ENCODE peak calls at places on chromosomes 3 and 15, in four cellular contexts. Q is lower leg skin, D is mammary epithelial cell, T is MM.1S. M is an unnamed sample.
A peak's percentile ranks its signal among the peaks of the same experiment; 100 is the strongest.

GRCh38 chr3:106965286-106965685 is 412.0 kb upstream of the CCDC54 start:
- DNase-seq in Q (no peak), D (no peak), T (no peak), M (no peak)

GRCh38 chr3:134476306-134476705 is 9.5 kb downstream of the ANAPC13 start:
- DNase-seq in Q (no peak), D (peak; percentile 73), T (no peak), M (no peak)

GRCh38 chr15:89184367-89184766 is 37.0 kb downstream of the RLBP1 start:
- DNase-seq in Q (no peak), D (no peak), T (no peak), M (no peak)

GRCh38 chr15:59371458-59372351 is 966 bp downstream of the MYO1E start:
- DNase-seq in Q (peak; percentile 87), D (peak; percentile 66), T (no peak), M (peak; percentile 62)

GRCh38 chr15:62497356-62497755 is 332.3 kb upstream of the C2CD4B start:
- DNase-seq in Q (no peak), D (no peak), T (no peak), M (no peak)

GRCh38 chr3:189901481-189901880 is 219.2 kb downstream of the P3H2 start:
- DNase-seq in Q (no peak), D (no peak), T (no peak), M (no peak)

GRCh38 chr3:187921391-187921790 is 176.1 kb upstream of the BCL6 start:
- DNase-seq in Q (no peak), D (no peak), T (no peak), M (no peak)

GRCh38 chr15:66642514-66642913 is 59.5 kb upstream of the SMAD6 start:
- DNase-seq in Q (no peak), D (no peak), T (no peak), M (no peak)

GRCh38 chr3:155949464-155950217 is 79.2 kb downstream of the GMPS start:
- DNase-seq in Q (no peak), D (no peak), T (no peak), M (no peak)

GRCh38 chr3:155960060-155960459 is 89.6 kb downstream of the GMPS start:
- DNase-seq in Q (no peak), D (no peak), T (no peak), M (no peak)

GRCh38 chr3:36647423-36647853 is 116.9 kb downstream of the DCLK3 start:
- DNase-seq in Q (no peak), D (no peak), T (no peak), M (no peak)

GRCh38 chr15:72796515-72797337 is 13.2 kb upstream of the ADPGK start:
- DNase-seq in Q (peak; percentile 81), D (no peak), T (peak; percentile 55), M (peak; percentile 83)

GRCh38 chr15:96245252-96245651 is 85.2 kb upstream of the NR2F2 start:
- DNase-seq in Q (no peak), D (no peak), T (no peak), M (no peak)

GRCh38 chr15:42107483-42107882 is 13.1 kb upstream of the PLA2G4D start:
- DNase-seq in Q (no peak), D (peak; percentile 25), T (no peak), M (no peak)

GRCh38 chr15:58019503-58020376 is 45.8 kb downstream of the ALDH1A2 start:
- DNase-seq in Q (no peak), D (peak; percentile 70), T (no peak), M (no peak)

GRCh38 chr3:183148056-183148455 is 14.5 kb downstream of the LAMP3 start:
- DNase-seq in Q (peak; percentile 3), D (peak; percentile 49), T (no peak), M (no peak)

GRCh38 chr3:183489455-183490210 is 61.2 kb upstream of the MCF2L2 start:
- DNase-seq in Q (no peak), D (peak; percentile 32), T (no peak), M (no peak)

GRCh38 chr3:157226173-157226847 is 66.4 kb upstream of the CCNL1 start:
- DNase-seq in Q (no peak), D (no peak), T (peak; percentile 43), M (no peak)

DNA sequence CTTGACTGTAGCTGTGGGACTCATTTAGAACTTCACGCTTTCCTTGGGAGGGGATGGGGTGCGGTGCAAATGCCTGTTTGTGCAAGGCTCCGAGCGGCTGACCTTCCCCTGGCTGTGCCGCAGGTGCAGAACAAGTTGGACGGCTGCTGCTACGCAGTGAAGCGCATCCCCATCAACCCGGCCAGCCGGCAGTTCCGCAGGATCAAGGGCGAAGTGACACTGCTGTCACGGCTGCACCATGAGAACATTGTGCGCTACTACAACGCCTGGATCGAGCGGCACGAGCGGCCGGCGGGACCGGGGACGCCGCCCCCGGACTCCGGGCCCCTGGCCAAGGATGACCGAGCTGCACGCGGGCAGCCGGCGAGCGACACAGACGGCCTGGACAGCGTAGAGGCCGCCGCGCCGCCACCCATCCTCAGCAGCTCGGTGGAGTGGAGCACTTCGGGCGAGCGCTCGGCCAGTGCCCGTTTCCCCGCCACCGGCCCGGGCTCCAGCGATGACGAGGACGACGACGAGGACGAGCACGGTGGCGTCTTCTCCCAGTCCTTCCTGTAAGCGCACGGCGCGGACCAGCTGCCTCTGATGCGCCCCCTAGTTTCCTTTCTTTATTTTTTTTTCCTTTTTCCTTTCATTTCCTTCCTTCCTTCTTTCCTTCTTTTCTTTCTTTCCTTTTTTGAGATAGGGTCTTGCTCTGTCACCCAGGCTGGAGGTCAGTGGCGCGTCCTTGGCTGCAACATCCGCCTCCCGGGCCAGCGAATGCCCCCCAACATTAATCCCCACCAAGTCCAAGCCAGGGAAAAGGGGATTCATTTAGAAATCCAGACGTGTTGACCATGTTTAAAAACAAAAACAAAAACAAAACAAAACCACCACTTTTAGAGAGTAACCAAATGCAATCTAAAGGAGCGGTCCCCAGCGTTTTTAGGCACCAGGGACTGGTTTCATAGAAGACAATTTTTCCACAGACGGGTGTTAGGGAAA is 42.7 kb downstream of the EIF2AK4 start:
- DNase-seq in Q (peak; percentile 91), D (peak; percentile 39), T (no peak), M (no peak)
- TF ChIP-seq CTCF in Q (no peak), D (peak; percentile 55), T (no peak), M (no peak)

DNA sequence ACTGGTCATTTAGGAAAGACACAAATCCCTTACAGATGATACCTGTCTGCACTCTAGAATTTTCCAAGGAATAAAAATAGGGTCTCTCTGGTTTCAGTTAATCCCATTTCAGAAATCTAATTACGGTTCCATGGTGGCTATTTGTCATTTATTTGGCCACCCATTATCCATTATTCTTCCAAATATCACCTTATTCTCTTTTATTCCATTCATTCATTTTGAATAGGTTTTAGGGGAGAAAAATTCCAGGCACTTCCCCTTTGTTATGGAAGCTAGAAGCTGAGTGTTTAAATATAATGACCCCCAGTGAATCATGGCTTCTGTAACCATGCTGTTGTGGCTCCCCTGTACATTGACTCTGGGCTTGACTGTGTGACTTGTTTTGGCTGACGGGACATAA is 420.8 kb upstream of the DPH6 start:
- DNase-seq in Q (no peak), D (no peak), T (no peak), M (no peak)
- TF ChIP-seq CTCF in Q (no peak), D (no peak), T (no peak), M (no peak)

GRCh38 chr3:65912647-65913046 is 126.1 kb downstream of the MAGI1 start:
- DNase-seq in Q (no peak), D (no peak), T (no peak), M (no peak)
- TF ChIP-seq CTCF in Q (no peak), D (no peak), T (no peak), M (no peak)

GRCh38 chr3:195154111-195154791 is 116.7 kb downstream of the XXYLT1 start:
- DNase-seq in Q (no peak), D (no peak), T (no peak), M (no peak)
- TF ChIP-seq CTCF in Q (no peak), D (no peak), T (no peak), M (no peak)

DNA sequence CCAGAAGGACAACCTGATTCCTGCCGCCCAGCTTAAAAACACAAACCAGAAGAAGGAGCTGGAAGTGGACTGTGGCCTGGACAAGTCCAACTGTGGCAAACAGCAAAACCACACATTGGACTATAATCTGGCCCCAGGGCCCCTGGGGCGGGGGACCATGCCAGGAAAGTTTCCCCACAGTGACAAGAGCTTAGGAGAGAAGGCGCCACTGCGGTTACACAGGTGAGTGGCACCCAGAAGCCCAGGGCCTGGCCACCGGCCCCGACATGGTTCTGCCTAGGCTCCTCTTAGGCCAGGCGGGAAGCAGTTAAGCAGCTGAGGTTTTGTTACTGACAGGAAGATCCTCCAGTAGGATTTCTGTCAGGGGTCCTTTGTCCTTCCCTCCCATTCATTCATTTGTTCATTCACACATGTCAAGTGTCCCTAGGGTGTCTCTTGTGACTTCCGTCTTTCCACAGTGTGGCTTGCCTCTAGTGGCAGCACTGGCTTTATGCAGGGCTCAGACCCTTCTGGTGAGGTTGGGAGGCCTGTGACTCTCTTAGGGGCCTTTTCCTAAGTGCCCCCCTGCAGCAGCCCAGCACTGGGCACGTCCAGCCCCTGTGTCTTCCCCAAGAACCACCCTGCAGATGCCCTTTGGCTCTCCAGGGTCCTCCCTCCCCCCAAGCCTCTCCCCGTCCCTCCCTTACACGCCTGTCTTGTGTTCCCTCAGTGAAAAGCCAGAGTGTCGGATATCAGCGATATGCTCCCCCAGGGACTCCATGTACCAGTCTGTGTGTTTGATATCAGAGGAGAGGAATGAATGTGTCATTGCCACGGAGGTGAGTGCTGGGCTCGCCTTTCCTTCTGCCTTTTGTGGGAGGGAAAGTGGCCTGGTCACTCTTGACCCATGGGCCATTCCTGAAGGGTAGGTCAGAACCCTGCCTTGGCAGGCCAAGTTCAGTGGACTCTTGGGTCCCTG is 7.8 kb downstream of the DLL4 start:
- DNase-seq in Q (no peak), D (no peak), T (no peak), M (no peak)
- TF ChIP-seq CTCF in Q (no peak), D (no peak), T (no peak), M (peak; percentile 19)

GRCh38 chr15:45276851-45277250 is 24.8 kb downstream of the SLC28A2 start:
- DNase-seq in Q (no peak), D (peak; percentile 18), T (peak; percentile 19), M (peak; percentile 51)
- TF ChIP-seq CTCF in Q (no peak), D (peak; percentile 63), T (peak; percentile 45), M (peak; percentile 55)

GRCh38 chr3:28089527-28089897 is 151.9 kb upstream of the CMC1 start:
- DNase-seq in Q (no peak), D (peak; percentile 1), T (no peak), M (no peak)
- TF ChIP-seq CTCF in Q (no peak), D (peak; percentile 45), T (no peak), M (no peak)

DNA sequence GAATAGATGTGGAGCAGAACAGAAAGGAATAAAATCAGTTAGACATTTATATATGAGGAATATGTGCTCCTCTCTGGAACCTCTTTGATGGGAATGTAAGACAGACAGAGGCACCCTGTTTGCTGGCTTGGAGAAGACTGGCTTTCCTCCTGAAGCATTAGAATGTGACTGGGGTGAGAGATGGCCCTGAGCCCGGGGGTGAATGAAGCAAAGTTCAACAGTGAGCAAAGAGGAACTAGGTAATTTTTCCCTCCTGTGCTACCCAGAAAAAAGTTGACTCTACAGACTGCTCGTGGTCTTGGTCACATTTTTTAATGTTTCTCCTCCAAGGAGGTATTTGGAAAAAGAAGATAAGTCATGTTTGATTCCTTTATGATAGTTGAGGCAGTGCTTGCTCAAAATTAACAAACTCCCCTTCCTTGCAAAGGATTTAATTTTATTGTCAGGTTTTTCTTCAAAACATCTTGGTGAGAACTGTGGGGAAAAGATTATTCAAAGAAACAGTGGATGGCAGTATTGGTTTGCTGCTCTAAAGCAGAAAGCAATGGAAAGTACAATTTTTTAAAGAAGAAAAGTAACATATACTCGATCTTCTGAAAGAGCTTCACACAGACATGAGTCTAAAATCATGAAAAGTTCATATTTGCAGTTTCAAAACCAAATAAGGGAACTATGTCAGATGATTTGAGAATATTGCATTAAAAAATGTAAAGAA is 370.4 kb upstream of the CDIN1 start:
- DNase-seq in Q (no peak), D (no peak), T (no peak), M (no peak)
- TF ChIP-seq CTCF in Q (no peak), D (no peak), T (no peak), M (no peak)

M was measured in GM13976.